ENCODE peak calls at places on chromosomes 13 and 19, in five cellular contexts. One of them, this sample, is unnamed. For H3K79me2, the result is how much of the 10 kb centered on the place peaks cover.

GRCh38 chr13:99859178-99860177 is 112.1 kb downstream of the ZIC5 start:
- DNase-seq in keratinocyte: no peak
- DNase-seq in mammary epithelial cell: no peak
- DNase-seq in GM23338: no peak
- DNase-seq in neural progenitor cell: peak
- DNase-seq in this sample: no peak

GRCh38 chr19:34767967-34768366 is 5.0 kb downstream of the ZNF599 start:
- DNase-seq in keratinocyte: no peak
- DNase-seq in mammary epithelial cell: no peak
- DNase-seq in GM23338: no peak
- DNase-seq in neural progenitor cell: no peak
- DNase-seq in this sample: no peak

GRCh38 chr19:16366433-16367268 is 42.0 kb downstream of the KLF2 start:
- DNase-seq in keratinocyte: no peak
- DNase-seq in mammary epithelial cell: no peak
- DNase-seq in GM23338: peak
- DNase-seq in neural progenitor cell: no peak
- DNase-seq in this sample: no peak

GRCh38 chr13:114309806-114310410 is 4.4 kb upstream of the CHAMP1 start:
- DNase-seq in keratinocyte: no peak
- DNase-seq in mammary epithelial cell: no peak
- DNase-seq in GM23338: peak
- DNase-seq in neural progenitor cell: peak
- DNase-seq in this sample: no peak

GRCh38 chr19:58544591-58545285 is 874 bp downstream of the TRIM28 start:
- DNase-seq in keratinocyte: no peak
- DNase-seq in mammary epithelial cell: no peak
- DNase-seq in GM23338: peak
- DNase-seq in neural progenitor cell: peak
- DNase-seq in this sample: peak

GRCh38 chr19:17719730-17720486 is 628 bp downstream of the MAP1S start:
- DNase-seq in keratinocyte: no peak
- DNase-seq in mammary epithelial cell: peak
- DNase-seq in GM23338: peak
- DNase-seq in neural progenitor cell: peak
- DNase-seq in this sample: no peak

GRCh38 chr13:96781141-96781540 is 213.1 kb downstream of the OXGR1 start:
- DNase-seq in keratinocyte: no peak
- DNase-seq in mammary epithelial cell: peak
- DNase-seq in GM23338: no peak
- DNase-seq in neural progenitor cell: no peak
- DNase-seq in this sample: no peak

GRCh38 chr13:85379991-85380390 is 419.2 kb downstream of the SLITRK6 start:
- DNase-seq in keratinocyte: no peak
- DNase-seq in mammary epithelial cell: no peak
- DNase-seq in GM23338: no peak
- DNase-seq in neural progenitor cell: no peak
- DNase-seq in this sample: no peak

GRCh38 chr13:109246001-109246400 is 540.4 kb downstream of the IRS2 start:
- DNase-seq in keratinocyte: no peak
- DNase-seq in mammary epithelial cell: no peak
- DNase-seq in GM23338: no peak
- DNase-seq in neural progenitor cell: peak
- DNase-seq in this sample: no peak

GRCh38 chr19:524062-524674 is 7.4 kb upstream of the CDC34 start:
- DNase-seq in keratinocyte: no peak
- DNase-seq in mammary epithelial cell: no peak
- DNase-seq in GM23338: no peak
- DNase-seq in neural progenitor cell: no peak
- DNase-seq in this sample: no peak

GRCh38 chr19:34096020-34096915 is 76.0 kb upstream of the LSM14A start:
- DNase-seq in keratinocyte: peak
- DNase-seq in mammary epithelial cell: peak
- DNase-seq in GM23338: peak
- DNase-seq in neural progenitor cell: peak
- DNase-seq in this sample: peak

GRCh38 chr13:94860981-94861407 is 148.6 kb upstream of the SOX21 start:
- DNase-seq in keratinocyte: no peak
- DNase-seq in mammary epithelial cell: no peak
- DNase-seq in GM23338: no peak
- DNase-seq in neural progenitor cell: no peak
- DNase-seq in this sample: peak

GRCh38 chr13:113425931-113426590 is 27.2 kb downstream of the ADPRHL1 start:
- DNase-seq in keratinocyte: no peak
- DNase-seq in mammary epithelial cell: no peak
- DNase-seq in GM23338: no peak
- DNase-seq in neural progenitor cell: peak
- DNase-seq in this sample: no peak

GRCh38 chr13:66794340-66795031 is 435.6 kb downstream of the PCDH9 start:
- DNase-seq in keratinocyte: no peak
- DNase-seq in mammary epithelial cell: no peak
- DNase-seq in GM23338: no peak
- DNase-seq in neural progenitor cell: no peak
- DNase-seq in this sample: no peak

GRCh38 chr13:33280923-33281322 is 4.6 kb downstream of the STARD13 start:
- DNase-seq in keratinocyte: no peak
- DNase-seq in mammary epithelial cell: no peak
- DNase-seq in GM23338: no peak
- DNase-seq in neural progenitor cell: no peak
- DNase-seq in this sample: no peak

GRCh38 chr13:100534147-100534818 is 54.3 kb downstream of the GGACT start:
- DNase-seq in keratinocyte: no peak
- DNase-seq in mammary epithelial cell: no peak
- DNase-seq in GM23338: no peak
- DNase-seq in neural progenitor cell: no peak
- DNase-seq in this sample: no peak

GRCh38 chr19:468587-469256 is 7.9 kb upstream of the SHC2 start:
- DNase-seq in keratinocyte: no peak
- DNase-seq in mammary epithelial cell: no peak
- DNase-seq in GM23338: no peak
- DNase-seq in neural progenitor cell: no peak
- DNase-seq in this sample: no peak

GRCh38 chr13:75495938-75496337 is 14.0 kb upstream of the TBC1D4 start:
- DNase-seq in keratinocyte: no peak
- DNase-seq in mammary epithelial cell: no peak
- DNase-seq in GM23338: no peak
- DNase-seq in neural progenitor cell: no peak
- DNase-seq in this sample: no peak

GRCh38 chr13:32911506-32911905 is 104.7 kb upstream of the KL start:
- DNase-seq in keratinocyte: no peak
- DNase-seq in mammary epithelial cell: peak
- DNase-seq in GM23338: peak
- DNase-seq in neural progenitor cell: peak
- DNase-seq in this sample: no peak

DNA sequence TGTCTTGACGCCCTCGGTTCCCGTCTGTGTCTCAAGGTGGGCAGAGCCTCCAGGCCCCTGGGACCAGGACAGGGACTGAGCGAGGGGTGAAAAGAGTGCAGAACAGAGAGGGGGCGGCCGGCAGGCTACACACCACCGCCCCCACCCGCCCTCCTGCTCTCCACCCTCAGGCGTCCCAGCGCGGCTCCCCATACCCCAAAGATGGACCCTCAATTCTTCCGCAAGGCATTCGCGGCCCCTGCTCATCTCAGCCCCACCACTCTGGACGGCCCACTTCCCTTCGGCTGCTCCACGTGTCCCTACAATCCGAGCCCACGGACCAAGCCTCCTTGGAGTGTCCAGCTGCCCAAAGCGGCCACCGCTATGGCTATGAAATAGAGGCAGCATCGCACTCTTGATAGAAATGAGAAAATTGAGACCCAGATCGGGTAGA is 1.8 kb downstream of the KLF16 start:
- DNase-seq in keratinocyte: no peak
- DNase-seq in mammary epithelial cell: no peak
- DNase-seq in GM23338: no peak
- DNase-seq in neural progenitor cell: no peak
- DNase-seq in this sample: no peak
- H3K79me2 ChIP-seq in keratinocyte: half or more
- H3K79me2 ChIP-seq in mammary epithelial cell: half or more
- H3K79me2 ChIP-seq in GM23338: half or more
- H3K79me2 ChIP-seq in neural progenitor cell: half or more
- H3K79me2 ChIP-seq in this sample: half or more

DNA sequence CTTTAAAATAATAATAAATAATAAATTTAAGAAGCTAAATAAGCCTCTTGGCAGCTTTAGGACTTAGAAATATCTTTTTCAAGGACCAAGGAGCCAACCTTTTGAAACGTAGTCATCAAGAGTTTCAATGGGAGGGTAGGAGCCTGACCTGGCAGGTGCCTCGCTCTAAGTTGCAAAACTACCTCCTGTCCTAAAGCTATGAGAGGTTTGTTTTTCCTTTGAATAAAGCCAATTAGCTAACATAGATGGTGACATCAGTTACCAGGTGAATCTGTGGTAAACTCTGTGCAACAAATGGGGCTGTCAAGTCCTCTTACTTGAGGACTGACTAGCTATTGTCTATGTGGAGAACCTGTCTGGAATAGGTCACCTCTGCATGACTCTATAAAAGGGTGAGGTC is 9.7 kb downstream of the ARL11 start:
- DNase-seq in keratinocyte: no peak
- DNase-seq in mammary epithelial cell: peak
- DNase-seq in GM23338: no peak
- DNase-seq in neural progenitor cell: no peak
- DNase-seq in this sample: no peak
- H3K79me2 ChIP-seq in keratinocyte: under half
- H3K79me2 ChIP-seq in mammary epithelial cell: under half
- H3K79me2 ChIP-seq in GM23338: under half
- H3K79me2 ChIP-seq in neural progenitor cell: under half
- H3K79me2 ChIP-seq in this sample: under half

GRCh38 chr13:23516706-23517105 is 53.5 kb upstream of the TNFRSF19 start:
- DNase-seq in keratinocyte: no peak
- DNase-seq in mammary epithelial cell: no peak
- DNase-seq in GM23338: no peak
- DNase-seq in neural progenitor cell: no peak
- DNase-seq in this sample: no peak
- H3K79me2 ChIP-seq in keratinocyte: under half
- H3K79me2 ChIP-seq in mammary epithelial cell: under half
- H3K79me2 ChIP-seq in GM23338: under half
- H3K79me2 ChIP-seq in neural progenitor cell: under half
- H3K79me2 ChIP-seq in this sample: under half

GRCh38 chr19:45076851-45077730 is 813 bp upstream of the ZNF296 start:
- DNase-seq in keratinocyte: no peak
- DNase-seq in mammary epithelial cell: no peak
- DNase-seq in GM23338: peak
- DNase-seq in neural progenitor cell: no peak
- DNase-seq in this sample: no peak

GRCh38 chr19:45082170-45082569 is 3.1 kb downstream of the GEMIN7 start:
- DNase-seq in keratinocyte: no peak
- DNase-seq in mammary epithelial cell: no peak
- DNase-seq in GM23338: no peak
- DNase-seq in neural progenitor cell: no peak
- DNase-seq in this sample: no peak

GRCh38 chr19:45078390-45079062 is 534 bp upstream of the GEMIN7 start:
- DNase-seq in keratinocyte: no peak
- DNase-seq in mammary epithelial cell: no peak
- DNase-seq in GM23338: no peak
- DNase-seq in neural progenitor cell: no peak
- DNase-seq in this sample: no peak

GRCh38 chr19:45079911-45080469 is 930 bp downstream of the GEMIN7 start:
- DNase-seq in keratinocyte: no peak
- DNase-seq in mammary epithelial cell: no peak
- DNase-seq in GM23338: peak
- DNase-seq in neural progenitor cell: peak
- DNase-seq in this sample: no peak

DNA sequence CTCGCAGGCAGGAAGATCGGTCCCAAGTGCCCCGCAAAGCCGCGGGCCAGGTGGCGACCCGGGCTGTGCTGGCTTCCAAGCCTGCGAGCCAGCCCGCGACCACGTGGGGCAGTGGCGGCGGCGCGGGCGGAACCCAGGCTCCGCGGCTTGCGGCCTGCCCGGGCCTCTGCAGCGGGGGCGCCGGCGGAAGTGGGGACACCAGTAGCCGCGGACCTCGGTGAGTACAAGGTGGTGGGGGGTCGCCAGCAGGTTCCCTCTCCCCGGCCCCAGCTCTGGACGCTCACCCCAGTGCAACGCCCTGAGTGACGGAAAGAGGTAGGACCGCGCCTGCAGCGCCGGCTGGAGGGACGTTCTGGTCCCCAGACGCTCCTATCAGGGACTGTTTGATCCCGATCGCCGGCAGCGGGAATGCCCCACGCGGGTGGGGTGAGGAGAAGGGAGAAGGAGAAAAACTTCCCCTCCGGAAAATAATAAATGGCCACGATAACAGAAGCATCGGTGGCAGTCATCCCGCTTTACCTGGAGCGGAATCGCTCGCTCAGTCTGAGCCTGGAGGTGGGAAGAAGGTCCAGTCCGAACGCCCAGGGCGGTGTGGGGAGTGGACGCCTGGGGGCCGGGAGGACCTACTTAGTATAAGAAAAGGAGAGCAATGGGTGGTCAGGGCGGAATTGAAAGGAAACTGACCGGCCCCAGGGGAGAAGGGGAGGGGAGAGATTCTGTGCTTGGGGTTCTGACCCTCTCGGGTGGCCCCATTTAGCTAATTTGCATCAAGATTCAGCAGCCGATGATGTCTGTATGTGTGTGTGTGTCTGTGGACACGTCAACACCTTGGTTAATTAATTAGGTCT is at the start of gene GEMIN7:
- DNase-seq in keratinocyte: no peak
- DNase-seq in mammary epithelial cell: peak
- DNase-seq in GM23338: peak
- DNase-seq in neural progenitor cell: peak
- DNase-seq in this sample: peak
- H3K79me2 ChIP-seq in keratinocyte: under half
- H3K79me2 ChIP-seq in mammary epithelial cell: under half
- H3K79me2 ChIP-seq in GM23338: half or more
- H3K79me2 ChIP-seq in neural progenitor cell: under half
- H3K79me2 ChIP-seq in this sample: under half